ENCODE peak calls at places on chromosomes 13 and 19, in five cellular contexts. L is cardiac muscle cell, K is neuronal stem cell, B is lung, J is tibial artery. D is an unnamed sample. For H3K4me1, the result is how much of the 10 kb centered on the place peaks cover.

GRCh38 chr19:31166206-31166605 is 183.0 kb downstream of the TSHZ3 start:
- DNase-seq in L (no peak), K (no peak), B (no peak), J (no peak), D (no peak)

GRCh38 chr13:27853871-27854270 is 61.6 kb downstream of the GSX1 start:
- DNase-seq in L (no peak), K (no peak), B (no peak), J (no peak), D (no peak)

GRCh38 chr13:40318366-40318765 is 348.1 kb downstream of the FOXO1 start:
- DNase-seq in L (peak), K (no peak), B (no peak), J (no peak), D (peak)

GRCh38 chr13:20121154-20121515 is 39.7 kb downstream of the GJA3 start:
- DNase-seq in L (peak), K (no peak), B (no peak), J (no peak), D (no peak)

GRCh38 chr13:20301391-20302071 is 69.4 kb upstream of the GJB6 start:
- DNase-seq in L (peak), K (peak), B (no peak), J (peak), D (no peak)

GRCh38 chr13:21717817-21718216 is 46.9 kb downstream of the FGF9 start:
- DNase-seq in L (no peak), K (no peak), B (peak), J (no peak), D (no peak)

GRCh38 chr19:19429361-19429760 is 23.9 kb downstream of the GATAD2A start:
- DNase-seq in L (no peak), K (no peak), B (no peak), J (no peak), D (no peak)

GRCh38 chr13:21638319-21639282 is 32.3 kb upstream of the FGF9 start:
- DNase-seq in L (peak), K (peak), B (no peak), J (no peak), D (peak)

GRCh38 chr13:26508885-26509284 is 48.6 kb upstream of the WASF3 start:
- DNase-seq in L (peak), K (no peak), B (peak), J (peak), D (no peak)

GRCh38 chr19:17052439-17052838 is 22.8 kb downstream of the HAUS8 start:
- DNase-seq in L (peak), K (no peak), B (peak), J (peak), D (peak)

GRCh38 chr13:44810067-44810840 is 179.0 kb downstream of the NUFIP1 start:
- DNase-seq in L (peak), K (no peak), B (no peak), J (peak), D (no peak)

GRCh38 chr19:15091918-15092753 is 10.1 kb downstream of the OR1I1 start:
- DNase-seq in L (peak), K (peak), B (no peak), J (no peak), D (peak)

GRCh38 chr13:47841131-47841530 is 159.9 kb downstream of the SUCLA2 start:
- DNase-seq in L (peak), K (no peak), B (no peak), J (no peak), D (no peak)

GRCh38 chr19:6161271-6161850 is 25.9 kb downstream of the ACSBG2 start:
- DNase-seq in L (peak), K (no peak), B (peak), J (no peak), D (peak)

GRCh38 chr13:77918391-77919261 is at the start of gene EDNRB:
- DNase-seq in L (peak), K (peak), B (peak), J (peak), D (no peak)

GRCh38 chr13:50720856-50721663 is 122.4 kb downstream of the DLEU7 start:
- DNase-seq in L (no peak), K (no peak), B (no peak), J (no peak), D (no peak)

GRCh38 chr19:17772172-17772571 is 20.9 kb downstream of the FCHO1 start:
- DNase-seq in L (peak), K (no peak), B (no peak), J (no peak), D (peak)

GRCh38 chr19:49684251-49684982 is 5.0 kb upstream of the ADM5 start:
- DNase-seq in L (no peak), K (no peak), B (no peak), J (no peak), D (peak)

GRCh38 chr13:99987180-99988047 is 5.8 kb downstream of the ZIC2 start:
- DNase-seq in L (no peak), K (no peak), B (no peak), J (no peak), D (no peak)

GRCh38 chr13:31951215-31951678 is 80.3 kb upstream of the FRY start:
- DNase-seq in L (no peak), K (no peak), B (peak), J (peak), D (no peak)

GRCh38 chr13:21672811-21673591 is 2.1 kb downstream of the FGF9 start:
- DNase-seq in L (no peak), K (peak), B (no peak), J (no peak), D (no peak)

GRCh38 chr19:10000171-10000826 is 10.0 kb downstream of the COL5A3 start:
- DNase-seq in L (peak), K (peak), B (peak), J (peak), D (peak)

GRCh38 chr19:44401787-44402115 is 343 bp upstream of the ZNF285 start:
- DNase-seq in L (no peak), K (no peak), B (no peak), J (no peak), D (no peak)

GRCh38 chr19:16116067-16116466 is 4.4 kb downstream of the RAB8A start:
- DNase-seq in L (no peak), K (no peak), B (no peak), J (no peak), D (no peak)

GRCh38 chr19:1401138-1401888 is at the start of gene GAMT:
- DNase-seq in L (peak), K (peak), B (no peak), J (no peak), D (peak)
- H3K4me1 ChIP-seq in L (under half), K (under half), B (under half), J (under half), D (under half)

GRCh38 chr13:36454121-36454520 is 21.8 kb downstream of the CCNA1 start:
- DNase-seq in L (no peak), K (no peak), B (no peak), J (no peak), D (no peak)

GRCh38 chr13:36454962-36455361 is 22.7 kb downstream of the CCNA1 start:
- DNase-seq in L (no peak), K (no peak), B (no peak), J (no peak), D (no peak)

GRCh38 chr13:36447501-36447900 is 15.2 kb downstream of the CCNA1 start:
- DNase-seq in L (peak), K (no peak), B (no peak), J (no peak), D (no peak)

GRCh38 chr13:36453518-36453917 is 21.2 kb downstream of the CCNA1 start:
- DNase-seq in L (peak), K (no peak), B (no peak), J (no peak), D (no peak)

GRCh38 chr13:36450534-36450933 is 18.2 kb downstream of the CCNA1 start:
- DNase-seq in L (no peak), K (no peak), B (no peak), J (no peak), D (no peak)
- H3K4me3 ChIP-seq in L (no peak), K (no peak), B (no peak), J (no peak), D (no peak)

DNA sequence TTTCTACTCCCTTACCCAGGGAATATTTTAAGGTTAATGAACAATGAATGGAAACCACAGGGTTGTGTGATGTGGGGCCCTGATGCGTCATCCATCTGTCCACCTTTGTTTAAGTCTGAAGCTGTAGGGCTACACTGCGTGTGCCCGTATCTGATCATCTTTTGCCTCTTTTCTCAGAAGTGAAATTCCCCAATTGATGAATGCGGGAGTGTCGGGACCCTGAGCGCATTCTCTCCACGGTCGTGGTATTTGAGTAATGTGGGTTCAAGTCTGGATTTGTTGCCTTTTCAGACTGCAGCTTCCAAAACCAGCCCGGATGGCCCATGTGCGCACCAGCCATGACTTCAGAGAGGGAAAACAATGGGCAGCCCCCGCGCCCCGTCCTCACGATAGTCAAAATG is 112.3 kb downstream of the COL4A2 start:
- DNase-seq in L (no peak), K (no peak), B (no peak), J (no peak), D (no peak)
- H3K4me1 ChIP-seq in L (under half), K (under half), B (under half), J (under half), D (under half)

GRCh38 chr13:29893438-29893837 is 43.0 kb upstream of the UBL3 start:
- DNase-seq in L (no peak), K (no peak), B (no peak), J (no peak), D (no peak)
- H3K4me3 ChIP-seq in L (no peak), K (no peak), B (no peak), J (no peak), D (no peak)

GRCh38 chr19:2906631-2907195 is 6.0 kb downstream of the ZNF57 start:
- DNase-seq in L (no peak), K (no peak), B (no peak), J (no peak), D (no peak)

GRCh38 chr19:2902590-2903218 is 2.0 kb downstream of the ZNF57 start:
- DNase-seq in L (no peak), K (no peak), B (no peak), J (no peak), D (no peak)

GRCh38 chr19:2900296-2901252 is at the start of gene ZNF57:
- DNase-seq in L (peak), K (peak), B (peak), J (peak), D (peak)

GRCh38 chr19:2905918-2906519 is 5.3 kb downstream of the ZNF57 start:
- DNase-seq in L (no peak), K (no peak), B (no peak), J (no peak), D (no peak)
- H3K4me1 ChIP-seq in L (under half), K (under half), B (under half), J (under half), D (under half)

GRCh38 chr19:1237027-1237659 is 662 bp downstream of the CBARP start:
- DNase-seq in L (no peak), K (no peak), B (no peak), J (no peak), D (no peak)

GRCh38 chr19:1239796-1240737 is 1.5 kb upstream of the ATP5F1D start:
- DNase-seq in L (peak), K (peak), B (peak), J (peak), D (peak)

GRCh38 chr19:1237754-1238372 is at the start of gene CBARP:
- DNase-seq in L (peak), K (no peak), B (no peak), J (no peak), D (peak)

GRCh38 chr19:1239420-1239795 is 1.6 kb upstream of the CBARP start:
- DNase-seq in L (no peak), K (no peak), B (no peak), J (no peak), D (no peak)

GRCh38 chr19:1238373-1239303 is 833 bp upstream of the CBARP start:
- DNase-seq in L (no peak), K (no peak), B (no peak), J (no peak), D (no peak)
- H3K4me3 ChIP-seq in L (peak), K (peak), B (no peak), J (peak), D (peak)

GRCh38 chr19:46716013-46716671 is 772 bp downstream of the PRKD2 start:
- DNase-seq in L (peak), K (no peak), B (no peak), J (peak), D (peak)
- H3K4me1 ChIP-seq in L (under half), K (under half), B (under half), J (under half), D (under half)

DNA sequence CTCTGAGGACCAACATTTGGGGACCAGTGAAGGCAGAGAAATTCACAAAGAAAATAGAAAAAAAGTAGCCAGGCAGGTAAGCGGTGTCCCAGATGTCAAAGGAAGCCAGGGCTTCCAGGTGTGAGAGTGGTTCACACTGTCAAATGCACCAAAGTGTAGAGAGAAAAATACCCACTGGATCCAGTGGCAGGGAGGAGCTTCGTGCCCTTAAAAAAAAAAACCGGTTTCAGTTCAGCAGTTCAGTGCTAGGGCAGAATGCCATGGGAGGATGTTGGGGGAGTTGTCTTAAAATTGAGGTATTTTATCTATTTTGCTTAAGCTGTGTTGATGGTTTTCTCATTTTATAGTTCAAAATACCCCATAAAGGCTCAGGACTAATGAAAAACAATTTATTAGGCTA is 47.8 kb upstream of the C1QTNF9 start:
- DNase-seq in L (no peak), K (no peak), B (no peak), J (no peak), D (no peak)
- H3K4me3 ChIP-seq in L (no peak), K (no peak), B (no peak), J (no peak), D (no peak)

GRCh38 chr13:95295026-95295425 is 6.2 kb downstream of the ABCC4 start:
- DNase-seq in L (no peak), K (no peak), B (no peak), J (no peak), D (no peak)
- H3K4me1 ChIP-seq in L (under half), K (under half), B (under half), J (under half), D (under half)

GRCh38 chr13:49399801-49400472 is 43.9 kb downstream of the CAB39L start:
- DNase-seq in L (no peak), K (no peak), B (no peak), J (no peak), D (no peak)
- H3K4me3 ChIP-seq in L (peak), K (no peak), B (no peak), J (peak), D (no peak)